ENCODE peak calls at places on chromosomes 13 and 19, in five cellular contexts. S is IMR-90, E is H9, V is mesendoderm, N is H1. K is an unnamed sample. For H3K79me1, the result is how much of the 10 kb centered on the place peaks cover.

GRCh38 chr13:75414036-75414827 is 67.7 kb downstream of the TBC1D4 start:
- DNase-seq in S (no peak), E (no peak), V (no peak), N (no peak), K (no peak)

GRCh38 chr13:51420681-51421476 is 32.0 kb downstream of the INTS6 start:
- DNase-seq in S (no peak), E (no peak), V (peak), N (no peak), K (peak)

GRCh38 chr13:99362362-99362761 is 55.2 kb upstream of the GPR183 start:
- DNase-seq in S (no peak), E (no peak), V (no peak), N (no peak), K (no peak)

GRCh38 chr19:7506385-7507328 is 9.2 kb upstream of the ZNF358 start:
- DNase-seq in S (peak), E (peak), V (peak), N (peak), K (peak)

GRCh38 chr19:28307460-28307859 is 905.5 kb downstream of the UQCRFS1 start:
- DNase-seq in S (no peak), E (no peak), V (no peak), N (no peak), K (no peak)

GRCh38 chr13:113005997-113006396 is 37.0 kb downstream of the MCF2L start:
- DNase-seq in S (no peak), E (no peak), V (no peak), N (no peak), K (no peak)

GRCh38 chr13:110173247-110173818 is 133.6 kb downstream of the COL4A1 start:
- DNase-seq in S (peak), E (no peak), V (peak), N (no peak), K (peak)

GRCh38 chr13:36530050-36530789 is 97.9 kb downstream of the CCNA1 start:
- DNase-seq in S (no peak), E (no peak), V (peak), N (no peak), K (peak)

GRCh38 chr19:21463449-21464105 is 41.8 kb upstream of the ZNF429 start:
- DNase-seq in S (no peak), E (peak), V (peak), N (peak), K (no peak)

GRCh38 chr13:38045278-38046048 is 175.9 kb upstream of the TRPC4 start:
- DNase-seq in S (peak), E (peak), V (peak), N (peak), K (peak)

GRCh38 chr13:92719868-92720267 is 506.7 kb upstream of the GPC6 start:
- DNase-seq in S (no peak), E (peak), V (peak), N (peak), K (no peak)

GRCh38 chr13:24288870-24289269 is 20.5 kb upstream of the C1QTNF9 start:
- DNase-seq in S (peak), E (no peak), V (no peak), N (no peak), K (peak)

GRCh38 chr13:102703721-102704035 is 8.8 kb upstream of the METTL21C start:
- DNase-seq in S (no peak), E (no peak), V (peak), N (no peak), K (no peak)

GRCh38 chr19:2476451-2477140 is 669 bp downstream of the GADD45B start:
- DNase-seq in S (peak), E (no peak), V (peak), N (no peak), K (peak)

GRCh38 chr19:47331490-47331889 is 485 bp upstream of the C5AR2 start:
- DNase-seq in S (no peak), E (no peak), V (no peak), N (no peak), K (no peak)

GRCh38 chr19:35254341-35255297 is 5.8 kb downstream of the LSR start:
- DNase-seq in S (no peak), E (no peak), V (no peak), N (no peak), K (no peak)

GRCh38 chr13:91111476-91112190 is 235.9 kb upstream of the MIR17HG start:
- DNase-seq in S (no peak), E (no peak), V (no peak), N (no peak), K (no peak)

GRCh38 chr19:16822648-16823047 is 6.5 kb upstream of the SIN3B start:
- DNase-seq in S (no peak), E (no peak), V (peak), N (no peak), K (peak)

GRCh38 chr13:34990399-34991224 is 48.5 kb downstream of the NBEA start:
- DNase-seq in S (no peak), E (peak), V (no peak), N (no peak), K (no peak)

GRCh38 chr13:94329754-94330551 is 149.5 kb downstream of the DCT start:
- DNase-seq in S (peak), E (no peak), V (no peak), N (no peak), K (peak)

GRCh38 chr13:22187329-22187728 is 516.5 kb downstream of the FGF9 start:
- DNase-seq in S (peak), E (no peak), V (no peak), N (no peak), K (no peak)

GRCh38 chr13:49810825-49811526 is 18.5 kb upstream of the KPNA3 start:
- DNase-seq in S (peak), E (no peak), V (no peak), N (no peak), K (peak)

GRCh38 chr13:30898721-30899188 is 7.3 kb upstream of the MEDAG start:
- DNase-seq in S (peak), E (no peak), V (peak), N (no peak), K (peak)

GRCh38 chr13:95420501-95420900 is 119.2 kb upstream of the ABCC4 start:
- DNase-seq in S (no peak), E (no peak), V (no peak), N (no peak), K (no peak)

GRCh38 chr19:50696065-50696425 is 23.6 kb downstream of the SHANK1 start:
- DNase-seq in S (no peak), E (no peak), V (no peak), N (no peak), K (no peak)
- H3K79me1 ChIP-seq in S (under half), E (under half), V (under half), N (under half), K (under half)

GRCh38 chr13:28492527-28493367 is 2.2 kb downstream of the FLT1 start:
- DNase-seq in S (no peak), E (no peak), V (peak), N (no peak), K (peak)

GRCh38 chr13:28494537-28494860 is 429 bp downstream of the FLT1 start:
- DNase-seq in S (no peak), E (no peak), V (no peak), N (no peak), K (peak)

GRCh38 chr13:28494861-28495585 is at the start of gene FLT1:
- DNase-seq in S (peak), E (peak), V (peak), N (peak), K (peak)

GRCh38 chr13:28495586-28496564 is 947 bp upstream of the FLT1 start:
- DNase-seq in S (no peak), E (no peak), V (peak), N (no peak), K (no peak)

GRCh38 chr13:28493740-28494536 is 990 bp downstream of the FLT1 start:
- DNase-seq in S (no peak), E (no peak), V (peak), N (no peak), K (peak)
- H3K18ac ChIP-seq in S (no peak), E (no peak), V (peak), N (peak), K (no peak)

GRCh38 chr19:4215807-4216206 is 13.5 kb upstream of the EBI3 start:
- DNase-seq in S (no peak), E (no peak), V (no peak), N (no peak), K (no peak)

GRCh38 chr19:4206818-4207484 is 22.4 kb upstream of the EBI3 start:
- DNase-seq in S (peak), E (no peak), V (peak), N (no peak), K (peak)

GRCh38 chr19:4213116-4213515 is 16.2 kb upstream of the EBI3 start:
- DNase-seq in S (no peak), E (no peak), V (no peak), N (no peak), K (no peak)

GRCh38 chr19:4208385-4209094 is 20.8 kb upstream of the EBI3 start:
- DNase-seq in S (peak), E (peak), V (peak), N (no peak), K (peak)

DNA sequence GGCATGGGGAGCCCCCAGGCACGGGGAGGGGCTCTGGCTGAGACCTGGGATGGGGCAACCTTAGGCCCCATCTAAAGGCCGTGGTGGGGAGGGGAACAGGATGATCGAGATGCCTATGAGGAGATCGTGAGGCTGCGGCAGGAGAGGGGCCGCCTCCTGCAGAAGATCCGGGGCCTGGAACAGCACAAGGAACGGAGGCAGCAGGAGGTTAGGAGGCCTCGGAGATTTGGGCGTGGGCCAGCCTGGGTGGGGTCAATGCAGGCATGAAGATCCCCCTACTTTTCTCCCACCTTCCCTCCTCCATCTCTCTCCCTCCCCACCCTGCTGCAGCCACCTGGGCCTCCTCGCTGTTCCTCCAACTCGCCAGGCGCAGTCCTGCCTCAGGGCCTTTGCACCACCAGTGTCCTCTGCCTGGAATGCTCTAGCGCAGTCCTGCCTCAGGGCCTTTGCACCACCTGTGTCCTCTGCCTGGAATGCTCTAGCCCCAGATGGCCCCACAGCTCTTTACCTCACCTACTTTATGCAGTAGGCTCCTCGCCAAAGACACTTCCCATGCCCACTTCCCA is 19.1 kb upstream of the EBI3 start:
- DNase-seq in S (no peak), E (no peak), V (no peak), N (no peak), K (no peak)
- H2BK15ac ChIP-seq in S (no peak), E (no peak), V (no peak), N (no peak), K (no peak)

DNA sequence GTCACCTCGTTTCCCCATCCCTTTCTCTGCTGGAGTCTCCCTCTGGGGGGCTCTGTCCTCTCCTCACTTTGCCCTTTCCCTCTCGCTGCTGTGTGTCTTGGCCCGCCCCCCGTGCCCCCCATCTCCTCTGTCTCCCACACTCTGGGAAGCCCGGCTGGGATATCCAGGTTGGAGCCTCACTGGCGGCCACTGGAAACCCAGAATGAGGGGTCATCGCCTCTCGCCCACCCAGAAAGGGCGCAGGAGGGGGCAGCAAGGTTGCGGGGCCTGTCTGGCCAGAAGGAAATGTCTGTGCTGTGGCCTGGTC is 15.6 kb downstream of the CCDC97 start:
- DNase-seq in S (no peak), E (no peak), V (no peak), N (no peak), K (no peak)
- H3K79me1 ChIP-seq in S (under half), E (under half), V (under half), N (under half), K (under half)

GRCh38 chr13:41295973-41296372 is 15.1 kb upstream of the NAA16 start:
- DNase-seq in S (no peak), E (no peak), V (no peak), N (no peak), K (no peak)
- H3K18ac ChIP-seq in S (no peak), E (no peak), V (no peak), N (no peak), K (no peak)

GRCh38 chr19:39927524-39928356 is 6.7 kb downstream of the FCGBP start:
- DNase-seq in S (no peak), E (no peak), V (no peak), N (no peak), K (no peak)
- H2BK15ac ChIP-seq in S (no peak), E (no peak), V (no peak), N (no peak), K (no peak)

GRCh38 chr19:12787458-12787857 is 3.8 kb upstream of the JUNB start:
- DNase-seq in S (no peak), E (no peak), V (no peak), N (no peak), K (no peak)

GRCh38 chr19:12786950-12787349 is 4.3 kb upstream of the JUNB start:
- DNase-seq in S (no peak), E (no peak), V (no peak), N (no peak), K (no peak)

GRCh38 chr19:12785431-12786011 is 5.8 kb upstream of the JUNB start:
- DNase-seq in S (no peak), E (no peak), V (no peak), N (no peak), K (no peak)

GRCh38 chr19:12784871-12785430 is 6.3 kb upstream of the JUNB start:
- DNase-seq in S (peak), E (no peak), V (no peak), N (no peak), K (peak)

DNA sequence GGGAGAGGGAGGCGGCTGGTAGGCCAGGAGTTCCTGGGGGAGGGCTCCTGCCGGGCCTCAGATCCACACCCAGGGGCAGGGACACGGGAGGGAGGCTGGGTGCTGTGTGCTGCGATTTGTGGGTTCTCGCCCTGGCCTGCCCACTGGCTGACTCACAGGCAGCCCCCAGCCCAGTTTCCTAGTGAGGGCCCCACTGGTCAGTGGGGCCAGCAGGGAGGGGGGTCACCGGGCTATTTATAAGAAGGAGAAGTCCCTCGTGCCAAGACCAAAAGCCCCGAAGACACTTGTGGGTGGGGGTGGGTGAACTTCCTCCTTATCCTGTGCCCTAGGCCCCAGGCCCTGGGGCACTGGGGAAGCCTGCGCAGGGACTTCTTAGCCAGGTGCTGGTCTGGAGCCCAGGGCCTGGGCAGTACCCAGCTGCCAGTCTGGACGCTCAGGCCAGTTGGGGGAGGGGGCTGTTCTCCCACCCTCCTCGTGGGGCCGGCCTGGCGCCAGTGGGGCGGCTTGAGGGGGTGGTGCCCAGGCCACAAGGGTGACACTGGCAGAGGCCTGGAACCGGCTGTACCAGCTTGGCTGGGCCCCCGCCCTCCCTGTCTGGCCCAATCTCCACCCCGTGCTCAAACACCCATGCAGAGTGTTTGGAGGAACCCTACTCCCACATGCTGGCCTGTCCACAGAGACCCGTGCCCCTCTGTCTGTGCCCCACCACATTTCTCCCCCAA is 5.0 kb upstream of the JUNB start:
- DNase-seq in S (no peak), E (no peak), V (no peak), N (no peak), K (peak)
- H3K79me1 ChIP-seq in S (under half), E (under half), V (under half), N (under half), K (under half)

GRCh38 chr19:5398693-5399057 is 56.5 kb upstream of the ZNRF4 start:
- DNase-seq in S (no peak), E (no peak), V (no peak), N (no peak), K (no peak)

GRCh38 chr19:5397804-5398692 is 57.2 kb upstream of the ZNRF4 start:
- DNase-seq in S (no peak), E (peak), V (peak), N (peak), K (no peak)

GRCh38 chr19:5395996-5396939 is 55.7 kb upstream of the PTPRS start:
- DNase-seq in S (no peak), E (no peak), V (no peak), N (no peak), K (no peak)

GRCh38 chr19:5395541-5395940 is 54.9 kb upstream of the PTPRS start:
- DNase-seq in S (no peak), E (no peak), V (no peak), N (no peak), K (no peak)

GRCh38 chr19:5396963-5397362 is 56.4 kb upstream of the PTPRS start:
- DNase-seq in S (no peak), E (no peak), V (no peak), N (no peak), K (no peak)
- H3K18ac ChIP-seq in S (no peak), E (no peak), V (no peak), N (no peak), K (no peak)

DNA sequence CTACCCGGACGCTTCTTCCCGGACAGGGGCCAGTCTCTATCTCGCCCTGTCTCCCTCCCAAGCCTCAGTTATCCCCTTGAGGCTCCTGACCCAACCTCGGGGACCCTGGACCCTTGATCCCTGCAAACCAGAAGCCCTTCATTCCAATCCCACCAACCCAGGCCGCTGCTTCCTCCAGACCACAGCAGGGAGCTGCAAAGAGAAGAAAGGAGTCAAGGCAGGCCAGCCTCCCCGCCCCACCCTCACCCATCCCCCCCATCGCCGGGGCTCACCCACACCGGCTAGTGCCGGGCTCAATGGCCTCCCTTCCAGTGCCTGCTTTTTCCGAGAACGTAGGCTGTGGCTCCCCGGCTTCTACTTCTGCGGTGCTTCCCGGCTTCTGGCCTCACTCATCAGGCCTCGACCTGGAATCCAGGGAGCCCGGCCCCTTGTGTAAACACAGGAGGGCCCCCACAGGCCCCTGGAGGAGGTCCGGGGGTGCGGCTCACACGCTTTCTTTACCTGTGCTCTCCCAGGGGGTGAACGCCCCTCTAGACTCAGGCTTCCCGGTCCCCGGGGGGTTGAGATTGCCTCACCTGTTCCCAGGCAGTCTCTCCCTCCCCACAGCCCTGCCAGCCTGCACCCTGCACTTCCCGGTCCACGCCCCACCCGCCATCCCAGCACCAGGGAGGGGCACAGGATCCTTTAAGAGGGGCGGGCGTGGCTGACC is at the start of gene FAM83E:
- DNase-seq in S (no peak), E (peak), V (peak), N (no peak), K (no peak)
- H2BK15ac ChIP-seq in S (no peak), E (no peak), V (no peak), N (no peak), K (no peak)

K was measured in mesenchymal stem cell.